ENCODE peak calls at places on chromosomes 11 and 22, in seven cellular contexts. T is colonic mucosa, O is Calu3, N is brain microvascular endothelial cell, X is HL-60, U is AG04449, E is GM20000. R is an unnamed sample.

GRCh38 chr11:117361432-117361831 is 33.8 kb downstream of the CEP164 start:
- DNase-seq in O (no peak), U (no peak), E (no peak), X (no peak), N (no peak), T (no peak), R (no peak)

GRCh38 chr11:111476961-111477360 is 35.2 kb downstream of the BTG4 start:
- DNase-seq in O (no peak), X (no peak), T (no peak), E (no peak), U (no peak), N (no peak), R (no peak)

GRCh38 chr11:129251067-129251466 is 58.9 kb upstream of the ARHGAP32 start:
- DNase-seq in E (no peak), N (no peak), T (no peak), U (no peak), O (no peak), X (no peak), R (no peak)

GRCh38 chr11:70942593-70942992 is 309.8 kb downstream of the SHANK2 start:
- DNase-seq in U (no peak), X (peak), N (no peak), E (no peak), T (no peak), O (no peak), R (peak)

GRCh38 chr22:46500201-46500600 is 37.2 kb downstream of the CELSR1 start:
- DNase-seq in X (no peak), N (no peak), U (no peak), T (no peak), O (no peak), E (no peak), R (peak)

GRCh38 chr11:3203221-3204043 is 15.2 kb downstream of the MRGPRG start:
- DNase-seq in E (no peak), T (no peak), O (peak), U (no peak), N (no peak), X (no peak), R (no peak)

GRCh38 chr11:126963603-126964353 is 36.8 kb downstream of the KIRREL3 start:
- DNase-seq in O (peak), X (no peak), E (no peak), U (peak), T (peak), N (no peak), R (no peak)

GRCh38 chr11:13942908-13943505 is 19.5 kb upstream of the SPON1 start:
- DNase-seq in E (no peak), O (no peak), X (no peak), N (peak), U (no peak), T (no peak), R (no peak)

GRCh38 chr11:45933846-45934579 is 11.6 kb downstream of the LARGE2 start:
- DNase-seq in T (no peak), U (no peak), N (no peak), O (no peak), X (no peak), E (no peak), R (no peak)

GRCh38 chr11:94563176-94563847 is 3.9 kb upstream of the PIWIL4 start:
- DNase-seq in E (no peak), T (no peak), X (no peak), O (no peak), U (no peak), N (peak), R (no peak)

GRCh38 chr11:68215087-68215445 is 2.0 kb upstream of the KMT5B start:
- DNase-seq in U (no peak), N (no peak), X (peak), O (no peak), T (no peak), E (peak), R (peak)

GRCh38 chr11:71179877-71180276 is 72.5 kb downstream of the SHANK2 start:
- DNase-seq in U (no peak), X (no peak), O (peak), T (peak), E (no peak), N (no peak), R (no peak)

GRCh38 chr11:2975594-2975993 is 16.5 kb downstream of the NAP1L4 start:
- DNase-seq in U (no peak), T (no peak), E (peak), O (peak), X (peak), N (peak), R (peak)

GRCh38 chr11:27912916-27913315 is 195.0 kb downstream of the KIF18A start:
- DNase-seq in E (no peak), T (no peak), X (no peak), N (peak), O (no peak), U (no peak), R (no peak)

GRCh38 chr22:26502688-26503561 is 9.3 kb downstream of the TFIP11 start:
- DNase-seq in U (no peak), O (peak), X (peak), E (peak), N (peak), T (peak), R (peak)
- TF ChIP-seq CTCF in U (peak), O (peak), X (peak), E (peak), N (peak), T (no peak), R (peak)

GRCh38 chr22:38716827-38717226 is 11.1 kb downstream of the GTPBP1 start:
- DNase-seq in O (no peak), T (no peak), X (no peak), U (no peak), E (no peak), N (no peak), R (no peak)

GRCh38 chr22:38720350-38720749 is 14.6 kb downstream of the GTPBP1 start:
- DNase-seq in N (no peak), X (no peak), E (no peak), O (no peak), U (no peak), T (no peak), R (no peak)

GRCh38 chr22:38717244-38717643 is 11.5 kb downstream of the GTPBP1 start:
- DNase-seq in T (no peak), O (no peak), U (no peak), E (no peak), N (no peak), X (no peak), R (no peak)

GRCh38 chr22:38719196-38719595 is 13.5 kb downstream of the GTPBP1 start:
- DNase-seq in U (no peak), O (no peak), E (no peak), X (no peak), T (no peak), N (no peak), R (no peak)

GRCh38 chr22:38718414-38718813 is 12.7 kb downstream of the GTPBP1 start:
- DNase-seq in O (peak), X (no peak), N (peak), U (no peak), T (peak), E (no peak), R (no peak)
- TF ChIP-seq CTCF in O (peak), X (no peak), N (peak), U (peak), T (peak), E (no peak), R (no peak)

GRCh38 chr22:50061824-50062355 is 3.8 kb upstream of the TTLL8 start:
- DNase-seq in T (no peak), U (no peak), X (peak), N (no peak), E (no peak), O (no peak), R (no peak)

GRCh38 chr22:50059881-50060262 is 1.8 kb upstream of the TTLL8 start:
- DNase-seq in O (no peak), U (no peak), N (no peak), X (no peak), T (no peak), E (no peak), R (no peak)

GRCh38 chr22:50059185-50059880 is 1.2 kb upstream of the TTLL8 start:
- DNase-seq in N (peak), O (no peak), T (no peak), E (peak), U (no peak), X (peak), R (no peak)

GRCh38 chr22:50061141-50061823 is 3.2 kb upstream of the TTLL8 start:
- DNase-seq in X (peak), E (no peak), U (no peak), O (no peak), T (no peak), N (no peak), R (no peak)

DNA sequence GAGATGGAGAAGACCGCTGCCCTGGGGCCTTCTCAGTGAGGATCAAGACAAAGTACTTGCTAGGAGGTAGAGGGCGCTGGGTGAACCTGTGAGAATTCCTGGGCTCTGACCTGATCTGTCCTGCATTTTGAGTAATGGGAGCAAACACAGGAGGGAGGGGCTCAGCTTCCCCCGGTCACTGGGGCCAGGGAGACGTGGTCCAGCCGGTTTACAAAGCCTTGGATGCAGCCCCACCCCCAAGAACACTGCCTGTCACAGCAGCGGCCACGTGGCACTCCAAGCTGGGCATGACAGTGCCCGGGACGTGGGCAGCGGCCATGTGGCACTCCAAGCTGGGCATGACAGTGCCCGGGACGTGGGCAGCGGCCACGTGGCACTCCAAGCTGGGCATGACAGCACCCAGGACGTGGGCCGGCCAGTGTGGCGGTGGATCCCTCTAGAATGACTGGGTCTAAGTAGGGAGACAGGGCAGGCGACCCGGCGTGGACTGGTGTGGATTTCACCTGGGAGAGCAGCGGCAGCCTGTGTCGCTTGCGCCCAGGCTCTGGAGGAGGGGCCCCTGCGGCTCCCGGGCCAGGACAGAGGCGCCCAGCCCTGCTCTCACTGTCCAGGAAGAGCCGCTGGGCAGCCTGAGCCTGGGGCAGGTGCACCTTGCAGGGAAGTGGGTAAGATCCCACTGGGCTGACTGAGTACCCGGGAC is 2.5 kb upstream of the TTLL8 start:
- DNase-seq in N (no peak), E (no peak), X (no peak), O (peak), U (no peak), T (no peak), R (no peak)
- TF ChIP-seq CTCF in N (no peak), E (no peak), X (no peak), O (no peak), U (no peak), T (no peak), R (no peak)

GRCh38 chr22:30922151-30922611 is 46.4 kb downstream of the MORC2 start:
- DNase-seq in U (no peak), X (no peak), T (peak), N (peak), E (peak), O (peak), R (peak)
- TF ChIP-seq CTCF in U (no peak), X (no peak), T (no peak), N (no peak), E (no peak), O (no peak), R (no peak)

GRCh38 chr22:37121887-37122591 is 12.5 kb upstream of the TMPRSS6 start:
- DNase-seq in U (no peak), E (peak), O (no peak), T (peak), N (no peak), X (no peak), R (peak)
- TF ChIP-seq CTCF in U (no peak), E (no peak), O (no peak), T (no peak), N (peak), X (no peak), R (no peak)

GRCh38 chr22:20741634-20742581 is 32.0 kb upstream of the SERPIND1 start:
- DNase-seq in N (peak), T (peak), X (peak), E (peak), O (peak), U (no peak), R (peak)
- TF ChIP-seq CTCF in N (peak), T (peak), X (peak), E (peak), O (peak), U (peak), R (peak)

GRCh38 chr11:9754041-9754471 is 90.2 kb downstream of the SWAP70 start:
- DNase-seq in O (no peak), U (no peak), E (no peak), X (no peak), N (no peak), T (no peak), R (no peak)
- TF ChIP-seq CTCF in O (no peak), U (no peak), E (no peak), X (no peak), N (no peak), T (no peak), R (no peak)

GRCh38 chr22:35140879-35141745 is 75.2 kb downstream of the ISX start:
- DNase-seq in E (peak), U (no peak), O (peak), N (no peak), X (no peak), T (peak), R (peak)
- TF ChIP-seq CTCF in E (peak), U (no peak), O (no peak), N (no peak), X (no peak), T (peak), R (no peak)

GRCh38 chr11:75527130-75527529 is 1.4 kb upstream of the GDPD5 start:
- DNase-seq in N (no peak), X (no peak), O (no peak), T (no peak), U (no peak), E (no peak), R (no peak)

GRCh38 chr11:75526192-75526541 is 426 bp upstream of the GDPD5 start:
- DNase-seq in U (no peak), E (no peak), N (no peak), T (no peak), X (no peak), O (no peak), R (no peak)

GRCh38 chr11:75524576-75525432 is 937 bp downstream of the GDPD5 start:
- DNase-seq in N (no peak), O (no peak), E (peak), X (peak), U (no peak), T (no peak), R (peak)

GRCh38 chr11:75523811-75524401 is 1.8 kb downstream of the GDPD5 start:
- DNase-seq in N (no peak), T (no peak), O (no peak), X (no peak), E (peak), U (no peak), R (no peak)

DNA sequence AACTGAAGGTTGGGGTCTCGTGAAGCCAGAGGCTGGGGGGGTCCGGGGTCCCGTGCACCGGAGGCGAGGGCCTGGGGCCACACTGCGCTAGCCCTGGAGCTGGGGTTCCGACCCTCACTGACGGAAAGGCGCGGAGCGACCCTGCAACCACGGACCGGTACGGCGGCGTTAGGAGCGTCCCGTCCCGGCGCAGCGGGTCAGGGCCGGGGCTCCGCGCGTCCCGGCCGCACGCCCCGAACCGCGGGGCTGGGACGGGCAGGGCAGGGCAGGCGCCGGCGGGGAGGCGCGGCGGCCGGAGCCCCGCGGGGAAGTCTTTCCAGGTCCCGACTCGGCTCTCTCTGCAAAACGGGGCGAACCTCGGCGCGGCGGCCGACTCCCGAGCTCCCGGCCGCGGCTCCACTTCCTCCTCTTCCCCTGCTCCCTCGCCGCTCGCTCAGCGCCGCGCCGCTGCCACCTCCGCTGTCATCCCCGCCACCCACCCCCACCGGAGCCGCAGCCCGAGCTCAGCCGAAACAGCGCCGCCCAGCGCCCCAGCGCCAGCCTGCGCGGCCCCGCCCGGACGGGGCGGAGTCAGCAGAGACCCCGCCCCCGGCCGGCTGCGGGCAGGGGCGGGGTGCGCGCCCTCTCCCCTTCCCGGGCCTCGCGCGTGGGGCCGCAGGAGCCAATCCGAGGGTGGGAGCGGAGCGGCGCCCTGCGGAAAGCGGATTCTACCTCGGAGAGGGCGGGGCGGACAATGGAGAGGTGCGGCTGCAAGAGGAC is at the start of gene GDPD5:
- DNase-seq in N (peak), O (peak), E (peak), T (peak), X (peak), U (no peak), R (peak)
- TF ChIP-seq CTCF in N (peak), O (peak), E (peak), T (peak), X (no peak), U (peak), R (peak)

R was measured in activated CD8-positive, alpha-beta T cell treated with anti-CD3 and anti-CD28 coated beads for 36 hours.